ENCODE peak calls at places on chromosomes 2 and 18, in six cellular contexts. B is stimulated activated naive CD4-positive, alpha-beta T cell treated with Interleukin-2 at 50 U/mL for 16 hours; I is MV-4-11; F is aorta; X is tibial artery; R is H4. S is an unnamed sample.

GRCh38 chr2:14401838-14402237 is 230.7 kb upstream of the LRATD1 start:
- DNase-seq in B (no peak), I (no peak), F (no peak), X (no peak), R (no peak), S (no peak)

GRCh38 chr2:47309952-47310800 is 92.8 kb upstream of the MSH2 start:
- DNase-seq in B (no peak), I (peak; percentile 81), F (no peak), X (no peak), R (peak; percentile 67), S (no peak)

GRCh38 chr18:22088029-22088428 is 81.4 kb upstream of the GATA6 start:
- DNase-seq in B (no peak), I (no peak), F (no peak), X (no peak), R (no peak), S (no peak)

GRCh38 chr2:26720322-26721166 is 28.0 kb downstream of the KCNK3 start:
- DNase-seq in B (no peak), I (no peak), F (peak; percentile 92), X (peak; percentile 94), R (peak; percentile 64), S (peak; percentile 57)

GRCh38 chr2:102806250-102806837 is 44.5 kb downstream of the TMEM182 start:
- DNase-seq in B (peak; percentile 2), I (peak; percentile 36), F (peak; percentile 54), X (peak; percentile 72), R (peak; percentile 60), S (peak; percentile 44)

GRCh38 chr18:78986018-78986481 is 6.4 kb downstream of the SALL3 start:
- DNase-seq in B (no peak), I (no peak), F (no peak), X (no peak), R (peak; percentile 54), S (peak; percentile 3)

GRCh38 chr2:85547089-85547858 is 8.3 kb downstream of the MAT2A start:
- DNase-seq in B (no peak), I (no peak), F (no peak), X (no peak), R (no peak), S (no peak)

GRCh38 chr18:63138469-63139340 is 180.9 kb downstream of the BCL2 start:
- DNase-seq in B (no peak), I (no peak), F (no peak), X (no peak), R (no peak), S (no peak)

GRCh38 chr18:46322411-46322891 is 218.3 kb downstream of the HAUS1 start:
- DNase-seq in B (no peak), I (no peak), F (no peak), X (no peak), R (no peak), S (no peak)

GRCh38 chr2:61733563-61733962 is 120.3 kb downstream of the FAM161A start:
- DNase-seq in B (no peak), I (no peak), F (no peak), X (no peak), R (no peak), S (no peak)

GRCh38 chr18:616380-616995 is 19.7 kb downstream of the CLUL1 start:
- DNase-seq in B (no peak), I (peak; percentile 36), F (no peak), X (no peak), R (peak; percentile 56), S (peak; percentile 49)